ENCODE peak calls at places on chromosomes 12 and 14, in five cellular contexts. One of them, this sample, is unnamed.

GRCh38 chr12:52577316-52577715 is 3.7 kb upstream of the KRT74 start:
- DNase-seq in lower leg skin: no peak
- DNase-seq in Peyer's patch: no peak
- DNase-seq in stomach: no peak
- DNase-seq in K562: no peak
- DNase-seq in this sample: no peak

GRCh38 chr12:10501031-10501430 is 4.7 kb upstream of the EIF2S3B start:
- DNase-seq in K562: no peak
- DNase-seq in stomach: no peak
- DNase-seq in Peyer's patch: no peak
- DNase-seq in lower leg skin: no peak
- DNase-seq in this sample: no peak

GRCh38 chr12:54933381-54933780 is 51.2 kb downstream of the TESPA1 start:
- DNase-seq in Peyer's patch: no peak
- DNase-seq in stomach: no peak
- DNase-seq in K562: no peak
- DNase-seq in lower leg skin: no peak
- DNase-seq in this sample: no peak

GRCh38 chr12:107480836-107481608 is 204.6 kb upstream of the PWP1 start:
- DNase-seq in K562: no peak
- DNase-seq in Peyer's patch: no peak
- DNase-seq in lower leg skin: no peak
- DNase-seq in stomach: no peak
- DNase-seq in this sample: no peak

GRCh38 chr14:66508547-66508845 is 549 bp downstream of the GPHN start:
- DNase-seq in stomach: no peak
- DNase-seq in Peyer's patch: no peak
- DNase-seq in lower leg skin: no peak
- DNase-seq in K562: no peak
- DNase-seq in this sample: no peak

GRCh38 chr12:77608157-77608755 is 222.4 kb upstream of the NAV3 start:
- DNase-seq in Peyer's patch: no peak
- DNase-seq in stomach: no peak
- DNase-seq in lower leg skin: no peak
- DNase-seq in K562: no peak
- DNase-seq in this sample: no peak

GRCh38 chr12:50102648-50103309 is 1.0 kb upstream of the GPD1 start:
- DNase-seq in K562: no peak
- DNase-seq in lower leg skin: no peak
- DNase-seq in stomach: no peak
- DNase-seq in Peyer's patch: no peak
- DNase-seq in this sample: no peak

GRCh38 chr12:66072135-66072534 is 58.4 kb downstream of the LLPH start:
- DNase-seq in Peyer's patch: no peak
- DNase-seq in lower leg skin: no peak
- DNase-seq in K562: no peak
- DNase-seq in stomach: no peak
- DNase-seq in this sample: no peak

GRCh38 chr14:69855180-69855817 is 23.9 kb upstream of the SMOC1 start:
- DNase-seq in K562: no peak
- DNase-seq in Peyer's patch: no peak
- DNase-seq in stomach: no peak
- DNase-seq in lower leg skin: no peak
- DNase-seq in this sample: no peak

GRCh38 chr14:54643696-54644176 is 76.8 kb downstream of the SAMD4A start:
- DNase-seq in Peyer's patch: no peak
- DNase-seq in lower leg skin: no peak
- DNase-seq in K562: no peak
- DNase-seq in stomach: no peak
- DNase-seq in this sample: no peak

GRCh38 chr12:11881835-11882234 is 188.9 kb upstream of the BCL2L14 start:
- DNase-seq in K562: no peak
- DNase-seq in lower leg skin: no peak
- DNase-seq in Peyer's patch: no peak
- DNase-seq in stomach: no peak
- DNase-seq in this sample: no peak

GRCh38 chr12:128365831-128366231 is 98.9 kb downstream of the TMEM132C start:
- DNase-seq in stomach: no peak
- DNase-seq in K562: no peak
- DNase-seq in lower leg skin: no peak
- DNase-seq in Peyer's patch: no peak
- DNase-seq in this sample: no peak

GRCh38 chr12:110636516-110636915 is 22.6 kb downstream of the TCTN1 start:
- DNase-seq in Peyer's patch: no peak
- DNase-seq in lower leg skin: no peak
- DNase-seq in stomach: no peak
- DNase-seq in K562: no peak
- DNase-seq in this sample: no peak

GRCh38 chr12:110234197-110235154 is 46.6 kb upstream of the ATP2A2 start:
- DNase-seq in lower leg skin: no peak
- DNase-seq in stomach: no peak
- DNase-seq in K562: no peak
- DNase-seq in Peyer's patch: no peak
- DNase-seq in this sample: no peak

GRCh38 chr12:118842753-118843335 is 138.5 kb upstream of the SRRM4 start:
- DNase-seq in stomach: no peak
- DNase-seq in lower leg skin: no peak
- DNase-seq in K562: no peak
- DNase-seq in Peyer's patch: no peak
- DNase-seq in this sample: no peak

GRCh38 chr12:43937947-43938346 is 102.1 kb downstream of the TMEM117 start:
- DNase-seq in stomach: no peak
- DNase-seq in lower leg skin: no peak
- DNase-seq in Peyer's patch: no peak
- DNase-seq in K562: peak; percentile 31
- DNase-seq in this sample: no peak

GRCh38 chr12:94203796-94204195 is 55.4 kb downstream of the PLXNC1 start:
- DNase-seq in Peyer's patch: no peak
- DNase-seq in K562: no peak
- DNase-seq in lower leg skin: no peak
- DNase-seq in stomach: no peak
- DNase-seq in this sample: no peak

GRCh38 chr12:62260733-62261683 is 804 bp downstream of the USP15 start:
- DNase-seq in Peyer's patch: peak; percentile 81
- DNase-seq in stomach: peak; percentile 32
- DNase-seq in lower leg skin: peak; percentile 25
- DNase-seq in K562: peak; percentile 52
- DNase-seq in this sample: peak; percentile 21

GRCh38 chr12:119088917-119089667 is 89.6 kb upstream of the HSPB8 start:
- DNase-seq in stomach: no peak
- DNase-seq in Peyer's patch: no peak
- DNase-seq in lower leg skin: no peak
- DNase-seq in K562: no peak
- DNase-seq in this sample: no peak

GRCh38 chr12:89544730-89545184 is 18.9 kb upstream of the POC1B start:
- DNase-seq in Peyer's patch: no peak
- DNase-seq in stomach: peak; percentile 77
- DNase-seq in lower leg skin: no peak
- DNase-seq in K562: no peak
- DNase-seq in this sample: no peak

GRCh38 chr14:56138987-56139386 is 20.8 kb downstream of the PELI2 start:
- DNase-seq in lower leg skin: no peak
- DNase-seq in stomach: no peak
- DNase-seq in Peyer's patch: no peak
- DNase-seq in K562: no peak
- DNase-seq in this sample: no peak

GRCh38 chr14:75249251-75249957 is 29.2 kb upstream of the FOS start:
- DNase-seq in K562: no peak
- DNase-seq in lower leg skin: no peak
- DNase-seq in Peyer's patch: peak; percentile 80
- DNase-seq in stomach: peak; percentile 59
- DNase-seq in this sample: no peak

GRCh38 chr12:63150255-63151060 is 543 bp downstream of the AVPR1A start:
- DNase-seq in lower leg skin: no peak
- DNase-seq in Peyer's patch: no peak
- DNase-seq in stomach: no peak
- DNase-seq in K562: no peak
- DNase-seq in this sample: no peak

GRCh38 chr14:68695326-68695768 is 97.5 kb downstream of the ZFP36L1 start:
- DNase-seq in Peyer's patch: no peak
- DNase-seq in K562: no peak
- DNase-seq in lower leg skin: peak; percentile 80
- DNase-seq in stomach: no peak
- DNase-seq in this sample: peak; percentile 70

GRCh38 chr12:9736931-9737705 is 4.2 kb upstream of the CLECL1 start:
- DNase-seq in stomach: no peak
- DNase-seq in lower leg skin: no peak
- DNase-seq in Peyer's patch: no peak
- DNase-seq in K562: no peak
- DNase-seq in this sample: no peak

GRCh38 chr12:54360717-54361456 is 3.4 kb downstream of the GPR84 start:
- DNase-seq in stomach: peak; percentile 87
- DNase-seq in lower leg skin: no peak
- DNase-seq in Peyer's patch: peak; percentile 70
- DNase-seq in K562: peak; percentile 47
- DNase-seq in this sample: no peak

GRCh38 chr12:67991158-67991557 is 1.9 kb downstream of the IFNG-AS1 start:
- DNase-seq in lower leg skin: no peak
- DNase-seq in K562: no peak
- DNase-seq in Peyer's patch: peak; percentile 50
- DNase-seq in stomach: no peak
- DNase-seq in this sample: no peak

GRCh38 chr14:56808314-56809201 is 1.7 kb downstream of the OTX2 start:
- DNase-seq in Peyer's patch: no peak
- DNase-seq in K562: no peak
- DNase-seq in stomach: no peak
- DNase-seq in lower leg skin: no peak
- DNase-seq in this sample: no peak

GRCh38 chr12:99529966-99530365 is 117.6 kb upstream of the GARIN6 start:
- DNase-seq in lower leg skin: no peak
- DNase-seq in stomach: no peak
- DNase-seq in K562: no peak
- DNase-seq in Peyer's patch: no peak
- DNase-seq in this sample: no peak

GRCh38 chr14:41167040-41167439 is 439.6 kb upstream of the LRFN5 start:
- DNase-seq in K562: no peak
- DNase-seq in Peyer's patch: no peak
- DNase-seq in stomach: no peak
- DNase-seq in lower leg skin: no peak
- DNase-seq in this sample: no peak

GRCh38 chr12:21774358-21775129 is at the start of gene KCNJ8:
- DNase-seq in Peyer's patch: peak; percentile 16
- DNase-seq in stomach: peak; percentile 39
- DNase-seq in lower leg skin: peak; percentile 18
- DNase-seq in K562: peak; percentile 57
- DNase-seq in this sample: no peak

GRCh38 chr12:85509857-85510256 is 229.8 kb downstream of the ALX1 start:
- DNase-seq in K562: no peak
- DNase-seq in Peyer's patch: no peak
- DNase-seq in stomach: no peak
- DNase-seq in lower leg skin: no peak
- DNase-seq in this sample: no peak

GRCh38 chr14:20332946-20333782 is at the start of gene CCNB1IP1:
- DNase-seq in K562: peak; percentile 74
- DNase-seq in stomach: peak; percentile 44
- DNase-seq in Peyer's patch: peak; percentile 62
- DNase-seq in lower leg skin: peak; percentile 68
- DNase-seq in this sample: peak; percentile 5
- TF ChIP-seq POLR2A in K562: peak; percentile 94
- TF ChIP-seq POLR2A in stomach: no peak
- TF ChIP-seq POLR2A in Peyer's patch: no peak
- TF ChIP-seq POLR2A in lower leg skin: no peak
- TF ChIP-seq POLR2A in this sample: no peak

GRCh38 chr12:27527512-27527911 is 3.5 kb downstream of the PPFIBP1 start:
- DNase-seq in lower leg skin: no peak
- DNase-seq in Peyer's patch: no peak
- DNase-seq in stomach: no peak
- DNase-seq in K562: no peak
- DNase-seq in this sample: no peak
- TF ChIP-seq POLR2A in lower leg skin: no peak
- TF ChIP-seq POLR2A in Peyer's patch: no peak
- TF ChIP-seq POLR2A in stomach: no peak
- TF ChIP-seq POLR2A in K562: no peak
- TF ChIP-seq POLR2A in this sample: no peak

DNA sequence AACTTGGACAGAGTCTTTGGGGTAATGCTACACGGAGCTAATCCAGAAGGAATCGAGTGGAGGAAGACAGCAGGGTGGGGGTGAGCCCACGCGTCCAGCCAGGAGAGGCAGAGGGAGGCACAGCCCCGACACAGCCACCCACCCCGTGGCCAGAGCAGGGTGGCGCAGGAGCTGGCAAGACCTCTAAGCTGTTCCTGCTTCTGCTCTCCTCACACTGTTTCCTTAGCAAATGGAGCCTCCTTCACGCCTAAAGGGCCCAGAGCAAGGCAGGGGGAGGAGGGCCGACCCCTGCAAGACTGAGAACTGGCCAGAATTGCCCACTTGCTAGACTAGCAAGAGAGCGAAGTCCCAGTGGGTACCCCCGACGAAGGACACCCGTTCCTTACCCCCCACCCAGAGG is 91.5 kb downstream of the FBXL14 start:
- DNase-seq in lower leg skin: no peak
- DNase-seq in K562: no peak
- DNase-seq in Peyer's patch: no peak
- DNase-seq in stomach: no peak
- DNase-seq in this sample: no peak
- TF ChIP-seq POLR2A in lower leg skin: no peak
- TF ChIP-seq POLR2A in K562: no peak
- TF ChIP-seq POLR2A in Peyer's patch: no peak
- TF ChIP-seq POLR2A in stomach: no peak
- TF ChIP-seq POLR2A in this sample: no peak

GRCh38 chr14:88385212-88386101 is at the start of gene SPATA7:
- DNase-seq in Peyer's patch: peak; percentile 89
- DNase-seq in lower leg skin: peak; percentile 90
- DNase-seq in K562: peak; percentile 80
- DNase-seq in stomach: peak; percentile 94
- DNase-seq in this sample: peak; percentile 70
- TF ChIP-seq POLR2A in Peyer's patch: peak; percentile 53
- TF ChIP-seq POLR2A in lower leg skin: peak; percentile 22
- TF ChIP-seq POLR2A in K562: peak; percentile 67
- TF ChIP-seq POLR2A in stomach: peak; percentile 49
- TF ChIP-seq POLR2A in this sample: peak; percentile 83

GRCh38 chr14:104014764-104015163 is 70.7 kb upstream of the ASPG start:
- DNase-seq in K562: no peak
- DNase-seq in Peyer's patch: no peak
- DNase-seq in stomach: no peak
- DNase-seq in lower leg skin: no peak
- DNase-seq in this sample: no peak
- TF ChIP-seq POLR2A in K562: no peak
- TF ChIP-seq POLR2A in Peyer's patch: no peak
- TF ChIP-seq POLR2A in stomach: no peak
- TF ChIP-seq POLR2A in lower leg skin: no peak
- TF ChIP-seq POLR2A in this sample: no peak

GRCh38 chr12:57941165-57941894 is at the start of gene ATP23:
- DNase-seq in lower leg skin: peak; percentile 90
- DNase-seq in stomach: peak; percentile 93
- DNase-seq in Peyer's patch: peak; percentile 90
- DNase-seq in K562: peak; percentile 96
- DNase-seq in this sample: peak; percentile 91
- TF ChIP-seq POLR2A in lower leg skin: peak; percentile 56
- TF ChIP-seq POLR2A in stomach: peak; percentile 48
- TF ChIP-seq POLR2A in Peyer's patch: peak; percentile 78
- TF ChIP-seq POLR2A in K562: peak; percentile 96
- TF ChIP-seq POLR2A in this sample: peak; percentile 90

GRCh38 chr12:6363330-6364036 is 11.9 kb downstream of the SCNN1A start:
- DNase-seq in K562: peak; percentile 95
- DNase-seq in lower leg skin: peak; percentile 70
- DNase-seq in stomach: peak; percentile 84
- DNase-seq in Peyer's patch: peak; percentile 64
- DNase-seq in this sample: peak; percentile 74
- TF ChIP-seq POLR2A in K562: peak; percentile 71
- TF ChIP-seq POLR2A in lower leg skin: peak; percentile 13
- TF ChIP-seq POLR2A in stomach: no peak
- TF ChIP-seq POLR2A in Peyer's patch: peak; percentile 77
- TF ChIP-seq POLR2A in this sample: no peak

GRCh38 chr14:45364565-45364964 is 111.6 kb upstream of the MIS18BP1 start:
- DNase-seq in Peyer's patch: no peak
- DNase-seq in stomach: no peak
- DNase-seq in lower leg skin: no peak
- DNase-seq in K562: no peak
- DNase-seq in this sample: no peak
- TF ChIP-seq POLR2A in Peyer's patch: no peak
- TF ChIP-seq POLR2A in stomach: no peak
- TF ChIP-seq POLR2A in lower leg skin: no peak
- TF ChIP-seq POLR2A in K562: no peak
- TF ChIP-seq POLR2A in this sample: no peak

This sample was measured in H54.